ENCODE peak calls at places on chromosomes 5 and 9, in six cellular contexts. P, H, O, C, B and X are unnamed samples.

GRCh38 chr9:126424511-126424910 is 97.9 kb downstream of the MVB12B start:
- DNase-seq in O (no peak), H (no peak), P (no peak), B (no peak), C (no peak), X (no peak)

GRCh38 chr5:9059920-9060691 is 485.8 kb downstream of the SEMA5A start:
- DNase-seq in H (no peak), B (peak), P (no peak), C (peak), O (peak), X (peak)

GRCh38 chr9:16626577-16627130 is 243.8 kb downstream of the BNC2 start:
- DNase-seq in B (peak), C (peak), H (peak), O (no peak), P (no peak), X (peak)

GRCh38 chr5:135446186-135446585 is 962 bp downstream of the DCANP1 start:
- DNase-seq in P (no peak), H (no peak), C (no peak), B (no peak), O (no peak), X (no peak)

GRCh38 chr5:143008809-143009521 is 238.8 kb downstream of the ARHGAP26 start:
- DNase-seq in O (no peak), H (no peak), B (peak), C (no peak), P (peak), X (no peak)

GRCh38 chr5:148457183-148457620 is 73.4 kb downstream of the FBXO38 start:
- DNase-seq in C (peak), H (peak), O (no peak), P (no peak), B (no peak), X (peak)

GRCh38 chr5:121086671-121087070 is 622.6 kb downstream of the PRR16 start:
- DNase-seq in H (no peak), C (no peak), B (no peak), P (no peak), O (no peak), X (no peak)

GRCh38 chr9:74255489-74255984 is 241.6 kb upstream of the RORB start:
- DNase-seq in P (no peak), H (no peak), C (no peak), B (no peak), O (no peak), X (no peak)

GRCh38 chr9:76269789-76270188 is 124.4 kb downstream of the RFK start:
- DNase-seq in B (peak), H (no peak), C (no peak), O (no peak), P (no peak), X (no peak)

GRCh38 chr5:132427285-132428146 is 58.0 kb downstream of the SLC22A5 start:
- DNase-seq in C (no peak), P (peak), O (peak), B (no peak), H (no peak), X (peak)

GRCh38 chr5:120463991-120464626 is at the start of gene PRR16:
- DNase-seq in O (peak), P (peak), H (peak), C (peak), B (peak), X (peak)